ENCODE peak calls at places on chromosome 13, in four cellular contexts. B is breast epithelium, G is AG04450, C is cardiac muscle cell. X is an unnamed sample.

GRCh38 chr13:73876323-73876722 is 257.9 kb downstream of the KLF12 start:
- DNase-seq in B (no peak), G (no peak), C (peak), X (no peak)

GRCh38 chr13:34162545-34162936 is 344.6 kb downstream of the RFC3 start:
- DNase-seq in B (no peak), G (no peak), C (peak), X (no peak)

GRCh38 chr13:40352807-40353562 is 313.5 kb downstream of the FOXO1 start:
- DNase-seq in G (no peak), C (peak), B (no peak), X (no peak)

GRCh38 chr13:90968510-90968909 is 379.0 kb upstream of the MIR17HG start:
- DNase-seq in C (peak), G (no peak), B (no peak), X (peak)

GRCh38 chr13:44015133-44015532 is 135.4 kb downstream of the LACC1 start:
- DNase-seq in B (no peak), C (no peak), G (no peak), X (no peak)

GRCh38 chr13:113275387-113275786 is 21.7 kb upstream of the LAMP1 start:
- DNase-seq in C (peak), G (peak), B (no peak), X (no peak)

GRCh38 chr13:30293995-30294394 is 13.4 kb downstream of the KATNAL1 start:
- DNase-seq in B (no peak), C (no peak), G (no peak), X (no peak)

GRCh38 chr13:40985596-40986327 is 33.4 kb downstream of the ELF1 start:
- DNase-seq in C (no peak), G (no peak), B (no peak), X (no peak)

GRCh38 chr13:43785681-43786471 is 896 bp downstream of the ENOX1 start:
- DNase-seq in G (peak), C (peak), B (peak), X (peak)

DNA sequence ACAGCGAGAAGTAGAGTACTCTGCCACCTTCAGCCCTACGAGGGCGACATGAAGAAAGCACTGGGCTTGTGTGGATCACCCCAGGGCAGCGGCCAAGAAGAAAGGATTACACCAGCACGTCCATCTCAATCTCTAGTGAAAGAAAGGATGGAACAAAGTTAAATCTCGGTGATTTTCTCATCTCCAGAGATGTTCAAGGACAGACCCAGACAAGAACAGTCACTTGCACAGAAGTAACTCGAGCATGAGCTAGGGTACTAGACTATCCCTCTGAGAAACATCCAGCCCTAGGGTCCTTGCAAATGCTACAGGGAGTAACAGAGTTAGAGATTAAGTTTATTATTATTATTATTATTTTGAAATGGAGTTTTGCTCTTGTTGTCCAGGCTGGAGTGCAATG is 106.7 kb downstream of the CRYL1 start:
- DNase-seq in C (no peak), G (no peak), B (no peak), X (no peak)
- H3K27ac ChIP-seq in C (no peak), G (peak), B (no peak), X (no peak)

GRCh38 chr13:92384410-92384809 is 842.2 kb upstream of the GPC6 start:
- DNase-seq in B (no peak), G (no peak), C (no peak), X (no peak)

GRCh38 chr13:92387245-92387644 is 839.4 kb upstream of the GPC6 start:
- DNase-seq in C (no peak), G (no peak), B (no peak), X (no peak)

DNA sequence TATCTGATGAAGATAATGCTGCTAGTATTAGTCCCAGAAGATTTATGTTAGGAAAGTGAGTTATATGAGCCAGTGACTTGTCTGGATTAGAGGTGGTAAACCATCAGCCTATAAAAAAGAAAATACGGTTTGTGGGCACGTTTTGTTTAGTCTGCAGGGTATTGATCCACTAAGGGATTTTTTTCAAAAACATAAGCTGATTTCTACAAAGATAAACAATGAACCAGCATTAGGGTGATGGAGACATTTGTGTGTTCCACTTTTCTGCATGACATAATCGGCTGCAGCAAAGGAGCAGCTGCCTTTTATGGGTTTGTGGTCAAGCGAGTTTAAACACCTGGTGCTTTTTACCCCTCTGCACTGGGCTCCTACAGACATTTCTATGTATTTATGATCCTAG is 836.4 kb upstream of the GPC6 start:
- DNase-seq in G (no peak), B (no peak), C (no peak), X (no peak)
- H3K27ac ChIP-seq in G (no peak), B (no peak), C (no peak), X (no peak)

GRCh38 chr13:45051315-45051714 is 62.0 kb downstream of the GPALPP1 start:
- DNase-seq in C (no peak), G (no peak), B (no peak), X (no peak)

GRCh38 chr13:45060062-45060461 is 60.2 kb upstream of the GTF2F2 start:
- DNase-seq in B (no peak), C (no peak), G (no peak), X (no peak)

GRCh38 chr13:45055198-45055901 is 65.0 kb upstream of the GTF2F2 start:
- DNase-seq in B (no peak), G (peak), C (peak), X (no peak)

DNA sequence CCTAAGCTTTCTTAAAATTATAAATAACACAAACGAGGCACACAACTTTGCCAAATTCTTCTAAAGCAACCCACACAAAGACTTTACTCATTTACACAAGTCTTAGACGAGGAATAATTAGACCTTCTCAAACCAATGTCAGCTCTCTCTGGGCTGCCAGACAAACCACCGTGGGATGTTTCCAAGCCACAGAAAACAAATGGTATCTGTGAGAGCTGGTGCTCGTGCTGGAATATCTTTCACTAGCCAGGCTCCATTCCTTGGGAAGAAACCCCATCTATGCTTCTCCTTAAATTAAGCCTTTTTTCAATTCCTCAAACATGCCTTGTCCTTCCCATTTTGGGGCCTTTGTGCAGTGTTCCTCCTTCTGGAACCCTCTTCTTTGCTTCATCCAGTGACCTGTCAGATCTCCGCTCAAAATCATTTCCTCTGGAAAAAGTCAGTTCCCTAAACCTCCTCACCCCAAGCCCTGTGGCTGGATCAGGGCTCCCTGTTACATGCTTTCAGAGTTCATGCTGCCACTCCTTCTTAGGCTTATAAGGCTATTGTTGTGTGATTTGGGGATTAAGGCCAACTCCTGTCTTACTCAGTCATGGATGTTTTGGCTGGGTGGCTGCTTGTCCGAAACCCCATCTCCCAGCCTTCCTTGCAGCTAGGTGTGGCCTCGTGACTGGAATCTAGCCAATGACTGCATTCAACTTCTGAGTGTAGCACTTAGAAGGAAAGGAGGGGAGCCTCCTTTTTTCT is 64.2 kb upstream of the GTF2F2 start:
- DNase-seq in C (peak), G (no peak), B (no peak), X (no peak)
- H3K27ac ChIP-seq in C (no peak), G (peak), B (peak), X (peak)

GRCh38 chr13:98752111-98752941 is at the start of gene SLC15A1:
- DNase-seq in C (no peak), B (no peak), G (no peak), X (no peak)
- H3K27ac ChIP-seq in C (no peak), B (no peak), G (no peak), X (no peak)

X was measured in substantia nigra.